ENCODE peak calls at places on chromosomes 6 and 20, in six cellular contexts. One of them, this sample, is unnamed.

GRCh38 chr20:59697082-59697481 is 92.7 kb downstream of the PHACTR3 start:
- DNase-seq in islet precursor cell: peak; percentile 17
- DNase-seq in Kasumi-1: no peak
- DNase-seq in stimulated activated naive B cell treated with anti-CD40 and anti-IgM and Interleukin-4, amounts not matched to agents 10 μg/mL and 1 μg/mL and 100 μg/mL, for 72 hours: no peak
- DNase-seq in NCI-H460: no peak
- DNase-seq in lung microvascular endothelial cell: no peak
- DNase-seq in this sample: no peak

GRCh38 chr6:26053929-26054658 is 33.1 kb upstream of the HFE start:
- DNase-seq in islet precursor cell: no peak
- DNase-seq in NCI-H460: no peak
- DNase-seq in Kasumi-1: peak; percentile 34
- DNase-seq in lung microvascular endothelial cell: peak; percentile 13
- DNase-seq in stimulated activated naive B cell treated with anti-CD40 and anti-IgM and Interleukin-4, amounts not matched to agents 10 μg/mL and 1 μg/mL and 100 μg/mL, for 72 hours: no peak
- DNase-seq in this sample: no peak

GRCh38 chr6:6811151-6812002 is 222.9 kb downstream of the LY86 start:
- DNase-seq in Kasumi-1: no peak
- DNase-seq in stimulated activated naive B cell treated with anti-CD40 and anti-IgM and Interleukin-4, amounts not matched to agents 10 μg/mL and 1 μg/mL and 100 μg/mL, for 72 hours: no peak
- DNase-seq in lung microvascular endothelial cell: peak; percentile 83
- DNase-seq in NCI-H460: peak; percentile 87
- DNase-seq in islet precursor cell: peak; percentile 94
- DNase-seq in this sample: no peak

GRCh38 chr6:69914015-69914485 is 47.7 kb downstream of the COL19A1 start:
- DNase-seq in NCI-H460: no peak
- DNase-seq in stimulated activated naive B cell treated with anti-CD40 and anti-IgM and Interleukin-4, amounts not matched to agents 10 μg/mL and 1 μg/mL and 100 μg/mL, for 72 hours: no peak
- DNase-seq in lung microvascular endothelial cell: no peak
- DNase-seq in islet precursor cell: no peak
- DNase-seq in Kasumi-1: no peak
- DNase-seq in this sample: no peak

GRCh38 chr6:167974644-167975344 is 22.7 kb upstream of the KIF25 start:
- DNase-seq in lung microvascular endothelial cell: no peak
- DNase-seq in NCI-H460: no peak
- DNase-seq in islet precursor cell: no peak
- DNase-seq in stimulated activated naive B cell treated with anti-CD40 and anti-IgM and Interleukin-4, amounts not matched to agents 10 μg/mL and 1 μg/mL and 100 μg/mL, for 72 hours: no peak
- DNase-seq in Kasumi-1: no peak
- DNase-seq in this sample: no peak

GRCh38 chr6:22149501-22150490 is 147.0 kb downstream of the PRL start:
- DNase-seq in islet precursor cell: no peak
- DNase-seq in Kasumi-1: no peak
- DNase-seq in stimulated activated naive B cell treated with anti-CD40 and anti-IgM and Interleukin-4, amounts not matched to agents 10 μg/mL and 1 μg/mL and 100 μg/mL, for 72 hours: no peak
- DNase-seq in NCI-H460: no peak
- DNase-seq in lung microvascular endothelial cell: peak; percentile 51
- DNase-seq in this sample: no peak

GRCh38 chr6:41092421-41093140 is 19.8 kb downstream of the NFYA start:
- DNase-seq in stimulated activated naive B cell treated with anti-CD40 and anti-IgM and Interleukin-4, amounts not matched to agents 10 μg/mL and 1 μg/mL and 100 μg/mL, for 72 hours: no peak
- DNase-seq in NCI-H460: no peak
- DNase-seq in lung microvascular endothelial cell: peak; percentile 57
- DNase-seq in islet precursor cell: no peak
- DNase-seq in Kasumi-1: peak; percentile 35
- DNase-seq in this sample: no peak

GRCh38 chr20:46021361-46022359 is 7.4 kb upstream of the SLC12A5 start:
- DNase-seq in NCI-H460: no peak
- DNase-seq in lung microvascular endothelial cell: peak; percentile 57
- DNase-seq in stimulated activated naive B cell treated with anti-CD40 and anti-IgM and Interleukin-4, amounts not matched to agents 10 μg/mL and 1 μg/mL and 100 μg/mL, for 72 hours: no peak
- DNase-seq in Kasumi-1: peak; percentile 41
- DNase-seq in islet precursor cell: peak; percentile 99
- DNase-seq in this sample: peak; percentile 69

GRCh38 chr6:36963451-36964290 is 9.1 kb downstream of the PI16 start:
- DNase-seq in lung microvascular endothelial cell: no peak
- DNase-seq in Kasumi-1: no peak
- DNase-seq in islet precursor cell: peak; percentile 55
- DNase-seq in stimulated activated naive B cell treated with anti-CD40 and anti-IgM and Interleukin-4, amounts not matched to agents 10 μg/mL and 1 μg/mL and 100 μg/mL, for 72 hours: no peak
- DNase-seq in NCI-H460: no peak
- DNase-seq in this sample: peak; percentile 67

GRCh38 chr6:128062882-128063603 is 162.2 kb upstream of the THEMIS start:
- DNase-seq in Kasumi-1: no peak
- DNase-seq in lung microvascular endothelial cell: no peak
- DNase-seq in stimulated activated naive B cell treated with anti-CD40 and anti-IgM and Interleukin-4, amounts not matched to agents 10 μg/mL and 1 μg/mL and 100 μg/mL, for 72 hours: no peak
- DNase-seq in islet precursor cell: no peak
- DNase-seq in NCI-H460: no peak
- DNase-seq in this sample: no peak

GRCh38 chr6:167091149-167092107 is 31.5 kb upstream of the CCR6 start:
- DNase-seq in Kasumi-1: peak; percentile 71
- DNase-seq in lung microvascular endothelial cell: no peak
- DNase-seq in stimulated activated naive B cell treated with anti-CD40 and anti-IgM and Interleukin-4, amounts not matched to agents 10 μg/mL and 1 μg/mL and 100 μg/mL, for 72 hours: no peak
- DNase-seq in NCI-H460: no peak
- DNase-seq in islet precursor cell: peak; percentile 60
- DNase-seq in this sample: no peak

GRCh38 chr6:142013875-142014495 is 118.7 kb upstream of the GJE1 start:
- DNase-seq in Kasumi-1: no peak
- DNase-seq in stimulated activated naive B cell treated with anti-CD40 and anti-IgM and Interleukin-4, amounts not matched to agents 10 μg/mL and 1 μg/mL and 100 μg/mL, for 72 hours: no peak
- DNase-seq in lung microvascular endothelial cell: no peak
- DNase-seq in islet precursor cell: no peak
- DNase-seq in NCI-H460: no peak
- DNase-seq in this sample: no peak

GRCh38 chr6:157895585-157895984 is 72.5 kb downstream of the SNX9 start:
- DNase-seq in lung microvascular endothelial cell: no peak
- DNase-seq in stimulated activated naive B cell treated with anti-CD40 and anti-IgM and Interleukin-4, amounts not matched to agents 10 μg/mL and 1 μg/mL and 100 μg/mL, for 72 hours: no peak
- DNase-seq in NCI-H460: no peak
- DNase-seq in Kasumi-1: no peak
- DNase-seq in islet precursor cell: no peak
- DNase-seq in this sample: no peak

GRCh38 chr6:42403415-42403814 is 48.3 kb downstream of the TRERF1 start:
- DNase-seq in islet precursor cell: peak; percentile 57
- DNase-seq in NCI-H460: no peak
- DNase-seq in stimulated activated naive B cell treated with anti-CD40 and anti-IgM and Interleukin-4, amounts not matched to agents 10 μg/mL and 1 μg/mL and 100 μg/mL, for 72 hours: no peak
- DNase-seq in Kasumi-1: no peak
- DNase-seq in lung microvascular endothelial cell: no peak
- DNase-seq in this sample: no peak

GRCh38 chr6:158646023-158646888 is 1.7 kb upstream of the DYNLT1 start:
- DNase-seq in NCI-H460: no peak
- DNase-seq in Kasumi-1: no peak
- DNase-seq in islet precursor cell: peak; percentile 63
- DNase-seq in stimulated activated naive B cell treated with anti-CD40 and anti-IgM and Interleukin-4, amounts not matched to agents 10 μg/mL and 1 μg/mL and 100 μg/mL, for 72 hours: no peak
- DNase-seq in lung microvascular endothelial cell: no peak
- DNase-seq in this sample: no peak

GRCh38 chr6:20877008-20877937 is 343.0 kb downstream of the CDKAL1 start:
- DNase-seq in lung microvascular endothelial cell: peak; percentile 59
- DNase-seq in Kasumi-1: peak; percentile 26
- DNase-seq in stimulated activated naive B cell treated with anti-CD40 and anti-IgM and Interleukin-4, amounts not matched to agents 10 μg/mL and 1 μg/mL and 100 μg/mL, for 72 hours: peak; percentile 17
- DNase-seq in NCI-H460: peak; percentile 28
- DNase-seq in islet precursor cell: peak; percentile 98
- DNase-seq in this sample: peak; percentile 47

GRCh38 chr6:45591306-45591705 is 213.6 kb upstream of the SUPT3H start:
- DNase-seq in islet precursor cell: no peak
- DNase-seq in Kasumi-1: no peak
- DNase-seq in stimulated activated naive B cell treated with anti-CD40 and anti-IgM and Interleukin-4, amounts not matched to agents 10 μg/mL and 1 μg/mL and 100 μg/mL, for 72 hours: no peak
- DNase-seq in lung microvascular endothelial cell: no peak
- DNase-seq in NCI-H460: no peak
- DNase-seq in this sample: no peak

GRCh38 chr6:34273242-34273805 is 24.5 kb upstream of the SMIM29 start:
- DNase-seq in Kasumi-1: peak; percentile 98
- DNase-seq in islet precursor cell: peak; percentile 70
- DNase-seq in stimulated activated naive B cell treated with anti-CD40 and anti-IgM and Interleukin-4, amounts not matched to agents 10 μg/mL and 1 μg/mL and 100 μg/mL, for 72 hours: peak; percentile 61
- DNase-seq in lung microvascular endothelial cell: peak; percentile 82
- DNase-seq in NCI-H460: no peak
- DNase-seq in this sample: no peak

GRCh38 chr6:35048631-35049083 is 92.5 kb downstream of the TCP11 start:
- DNase-seq in Kasumi-1: no peak
- DNase-seq in lung microvascular endothelial cell: no peak
- DNase-seq in stimulated activated naive B cell treated with anti-CD40 and anti-IgM and Interleukin-4, amounts not matched to agents 10 μg/mL and 1 μg/mL and 100 μg/mL, for 72 hours: peak; percentile 2
- DNase-seq in NCI-H460: no peak
- DNase-seq in islet precursor cell: peak; percentile 81
- DNase-seq in this sample: no peak

GRCh38 chr20:36113566-36114247 is 40.8 kb upstream of the EPB41L1 start:
- DNase-seq in islet precursor cell: no peak
- DNase-seq in lung microvascular endothelial cell: no peak
- DNase-seq in Kasumi-1: peak; percentile 88
- DNase-seq in stimulated activated naive B cell treated with anti-CD40 and anti-IgM and Interleukin-4, amounts not matched to agents 10 μg/mL and 1 μg/mL and 100 μg/mL, for 72 hours: no peak
- DNase-seq in NCI-H460: no peak
- DNase-seq in this sample: peak; percentile 43

GRCh38 chr6:131134950-131135243 is 370 bp upstream of the AKAP7 start:
- DNase-seq in NCI-H460: no peak
- DNase-seq in islet precursor cell: no peak
- DNase-seq in Kasumi-1: no peak
- DNase-seq in lung microvascular endothelial cell: no peak
- DNase-seq in stimulated activated naive B cell treated with anti-CD40 and anti-IgM and Interleukin-4, amounts not matched to agents 10 μg/mL and 1 μg/mL and 100 μg/mL, for 72 hours: no peak
- DNase-seq in this sample: no peak

GRCh38 chr6:2877057-2877882 is 25.8 kb downstream of the SERPINB9 start:
- DNase-seq in islet precursor cell: peak; percentile 85
- DNase-seq in lung microvascular endothelial cell: peak; percentile 82
- DNase-seq in Kasumi-1: no peak
- DNase-seq in stimulated activated naive B cell treated with anti-CD40 and anti-IgM and Interleukin-4, amounts not matched to agents 10 μg/mL and 1 μg/mL and 100 μg/mL, for 72 hours: no peak
- DNase-seq in NCI-H460: peak; percentile 76
- DNase-seq in this sample: no peak